ENCODE peak calls at places on chromosome 12, in nine cellular contexts. D is activated T-cell treated with anti-CD3 and anti-CD28 coated beads, Interleukin-2, amount 50 U/mL, for 72 hours; P is endothelial cell; Y is stimulated activated CD4-positive, alpha-beta T cell treated with anti-CD3 and anti-CD28 coated beads, Interleukin-12 subunit alpha, Interleukin-12 subunit beta, amount 100 ng/mL, for 4 hours; K is activated CD8-positive, alpha-beta memory T cell treated with anti-CD3 and anti-CD28 coated beads, Interleukin-2, amount 50 U/mL, for 4 hours; M is WERI-Rb-1; W is stimulated activated CD8-positive, alpha-beta memory T cell treated with anti-CD3 and anti-CD28 coated beads, Interleukin-15, amount 100 ng/mL, for 24 hours; X is esophagus squamous epithelium; E is GM10248. J is an unnamed sample.

GRCh38 chr12:75631809-75632208 is 120.4 kb upstream of the KRR1 start:
- DNase-seq in D (no peak), K (no peak), M (no peak), X (no peak), W (no peak), E (no peak), Y (no peak), P (no peak), J (no peak)

GRCh38 chr12:96108321-96108720 is 72.9 kb upstream of the LTA4H start:
- DNase-seq in K (peak), X (no peak), W (no peak), E (no peak), Y (peak), P (peak), D (peak), M (no peak), J (no peak)

GRCh38 chr12:119463211-119463914 is 128.8 kb downstream of the CCDC60 start:
- DNase-seq in X (no peak), D (no peak), W (no peak), M (no peak), E (no peak), P (no peak), Y (no peak), K (no peak), J (no peak)

GRCh38 chr12:97912943-97913342 is 450.3 kb downstream of the RMST start:
- DNase-seq in K (no peak), W (no peak), M (no peak), D (no peak), E (no peak), X (no peak), P (no peak), Y (no peak), J (no peak)

GRCh38 chr12:661720-662486 is 1.3 kb downstream of the NINJ2 start:
- DNase-seq in P (no peak), X (no peak), D (no peak), K (no peak), M (no peak), Y (no peak), E (no peak), W (no peak), J (no peak)

GRCh38 chr12:51819851-51820720 is 28.4 kb downstream of the FIGNL2 start:
- DNase-seq in E (no peak), Y (no peak), D (no peak), W (no peak), M (no peak), X (no peak), K (no peak), P (no peak), J (no peak)

GRCh38 chr12:130965668-130966067 is 12.0 kb downstream of the ADGRD1 start:
- DNase-seq in E (no peak), D (no peak), Y (no peak), K (no peak), X (no peak), P (no peak), M (no peak), W (no peak), J (no peak)

GRCh38 chr12:113674996-113675395 is 203.3 kb upstream of the LHX5 start:
- DNase-seq in M (no peak), K (no peak), D (no peak), P (no peak), X (no peak), Y (no peak), W (no peak), E (no peak), J (no peak)

GRCh38 chr12:70469221-70469820 is 103.2 kb downstream of the KCNMB4 start:
- DNase-seq in M (no peak), D (no peak), P (no peak), X (no peak), Y (no peak), W (no peak), K (no peak), E (no peak), J (no peak)

GRCh38 chr12:104355630-104356029 is 52.1 kb downstream of the EID3 start:
- DNase-seq in Y (no peak), M (no peak), W (no peak), E (no peak), X (no peak), K (no peak), P (no peak), D (no peak), J (no peak)

GRCh38 chr12:57483466-57483865 is 3.8 kb upstream of the ARHGAP9 start:
- DNase-seq in D (no peak), P (no peak), Y (no peak), E (no peak), K (no peak), X (no peak), W (no peak), M (no peak), J (no peak)

GRCh38 chr12:124442772-124443445 is 124.5 kb downstream of the NCOR2 start:
- DNase-seq in E (no peak), X (no peak), D (no peak), P (no peak), Y (no peak), M (no peak), W (no peak), K (no peak), J (no peak)

GRCh38 chr12:5456906-5457305 is 25.0 kb downstream of the NTF3 start:
- DNase-seq in K (no peak), M (no peak), Y (no peak), E (no peak), P (peak), D (no peak), W (no peak), X (no peak), J (peak)

GRCh38 chr12:113647048-113647447 is 175.4 kb upstream of the LHX5 start:
- DNase-seq in W (no peak), E (no peak), P (peak), X (no peak), K (no peak), M (peak), D (peak), Y (no peak), J (peak)

GRCh38 chr12:79883216-79883615 is 51.7 kb downstream of the PPP1R12A start:
- DNase-seq in P (no peak), M (no peak), D (no peak), K (no peak), X (no peak), E (no peak), W (no peak), Y (no peak), J (no peak)

GRCh38 chr12:6067152-6067916 is 57.1 kb downstream of the VWF start:
- DNase-seq in K (no peak), E (no peak), M (peak), D (no peak), W (no peak), P (peak), X (no peak), Y (no peak), J (no peak)

GRCh38 chr12:9868271-9868815 is 811 bp downstream of the CLEC2B start:
- DNase-seq in D (no peak), W (no peak), Y (no peak), E (no peak), M (no peak), P (no peak), K (no peak), X (no peak), J (peak)

GRCh38 chr12:20931894-20932293 is 121.4 kb downstream of the SLCO1B3 start:
- DNase-seq in P (no peak), E (no peak), K (no peak), D (no peak), Y (no peak), X (no peak), M (no peak), W (no peak), J (no peak)

GRCh38 chr12:102343361-102344121 is 136.8 kb downstream of the IGF1 start:
- DNase-seq in Y (no peak), D (no peak), M (peak), K (no peak), W (no peak), E (no peak), X (no peak), P (no peak), J (no peak)

GRCh38 chr12:66036317-66036716 is 94.2 kb downstream of the LLPH start:
- DNase-seq in P (no peak), K (no peak), M (no peak), W (no peak), Y (no peak), E (no peak), D (no peak), X (no peak), J (no peak)

GRCh38 chr12:195191-195590 is 18.8 kb downstream of the SLC6A12 start:
- DNase-seq in D (no peak), K (no peak), X (no peak), M (no peak), W (no peak), P (no peak), E (no peak), Y (no peak), J (no peak)

GRCh38 chr12:20369164-20370000 is 1.0 kb downstream of the PDE3A start:
- DNase-seq in Y (no peak), D (no peak), X (no peak), P (peak), M (peak), E (peak), W (no peak), K (peak), J (no peak)

GRCh38 chr12:52643233-52644077 is 8.6 kb downstream of the KRT2 start:
- DNase-seq in P (no peak), D (no peak), Y (no peak), M (no peak), X (no peak), K (no peak), E (no peak), W (no peak), J (no peak)

GRCh38 chr12:44117368-44117767 is 281.5 kb downstream of the TMEM117 start:
- DNase-seq in E (no peak), X (no peak), K (no peak), D (no peak), W (no peak), Y (no peak), P (no peak), M (no peak), J (no peak)

GRCh38 chr12:67592228-67593011 is 56.1 kb upstream of the DYRK2 start:
- DNase-seq in Y (no peak), X (no peak), E (peak), P (no peak), M (no peak), D (peak), W (no peak), K (no peak), J (peak)

GRCh38 chr12:98417303-98417702 is 98.1 kb upstream of the TMPO start:
- DNase-seq in K (no peak), M (no peak), X (no peak), P (no peak), E (no peak), D (no peak), W (no peak), Y (no peak), J (no peak)

GRCh38 chr12:105942316-105942715 is 196.4 kb downstream of the NUAK1 start:
- DNase-seq in X (no peak), D (no peak), P (no peak), M (no peak), W (no peak), E (no peak), Y (no peak), K (no peak), J (no peak)

J was measured in NAMALWA.